ENCODE peak calls at places on chromosomes 11 and 22, in four cellular contexts. M, V, L and W are unnamed samples.

GRCh38 chr11:48063424-48063978 is 83.1 kb downstream of the PTPRJ start:
- DNase-seq in L (no peak), V (peak), M (no peak), W (no peak)

GRCh38 chr11:45757672-45758071 is 47.3 kb upstream of the SLC35C1 start:
- DNase-seq in V (no peak), L (no peak), M (no peak), W (no peak)

GRCh38 chr22:29310863-29311339 is 4.5 kb downstream of the GAS2L1 start:
- DNase-seq in M (peak), V (peak), L (peak), W (peak)

GRCh38 chr22:30453731-30454510 is 17.9 kb downstream of the SEC14L3 start:
- DNase-seq in L (no peak), V (no peak), M (peak), W (no peak)

GRCh38 chr11:112884012-112884767 is 77.0 kb upstream of the NCAM1 start:
- DNase-seq in L (no peak), V (no peak), M (no peak), W (no peak)

GRCh38 chr11:86741489-86742435 is 58.6 kb upstream of the PRSS23 start:
- DNase-seq in M (no peak), V (peak), L (no peak), W (no peak)

GRCh38 chr11:1964348-1964747 is 17.2 kb downstream of the MRPL23 start:
- DNase-seq in L (no peak), M (no peak), V (no peak), W (no peak)

GRCh38 chr22:19879651-19879995 is 24.9 kb upstream of the GNB1L start:
- DNase-seq in L (peak), M (peak), V (no peak), W (peak)

GRCh38 chr11:100151944-100152343 is 535.1 kb upstream of the ARHGAP42 start:
- DNase-seq in L (no peak), M (no peak), V (peak), W (no peak)

GRCh38 chr11:129440028-129440630 is 64.5 kb downstream of the BARX2 start:
- DNase-seq in M (peak), L (no peak), V (no peak), W (no peak)

GRCh38 chr11:119694334-119694733 is 34.7 kb downstream of the NECTIN1 start:
- DNase-seq in L (no peak), V (no peak), M (no peak), W (no peak)
- TF ChIP-seq CTCF in L (no peak), V (no peak), M (peak), W (no peak)

GRCh38 chr22:31637375-31637937 is 24.6 kb downstream of the PISD start:
- DNase-seq in M (peak), L (no peak), V (peak), W (no peak)
- TF ChIP-seq CTCF in M (peak), L (no peak), V (no peak), W (no peak)

DNA sequence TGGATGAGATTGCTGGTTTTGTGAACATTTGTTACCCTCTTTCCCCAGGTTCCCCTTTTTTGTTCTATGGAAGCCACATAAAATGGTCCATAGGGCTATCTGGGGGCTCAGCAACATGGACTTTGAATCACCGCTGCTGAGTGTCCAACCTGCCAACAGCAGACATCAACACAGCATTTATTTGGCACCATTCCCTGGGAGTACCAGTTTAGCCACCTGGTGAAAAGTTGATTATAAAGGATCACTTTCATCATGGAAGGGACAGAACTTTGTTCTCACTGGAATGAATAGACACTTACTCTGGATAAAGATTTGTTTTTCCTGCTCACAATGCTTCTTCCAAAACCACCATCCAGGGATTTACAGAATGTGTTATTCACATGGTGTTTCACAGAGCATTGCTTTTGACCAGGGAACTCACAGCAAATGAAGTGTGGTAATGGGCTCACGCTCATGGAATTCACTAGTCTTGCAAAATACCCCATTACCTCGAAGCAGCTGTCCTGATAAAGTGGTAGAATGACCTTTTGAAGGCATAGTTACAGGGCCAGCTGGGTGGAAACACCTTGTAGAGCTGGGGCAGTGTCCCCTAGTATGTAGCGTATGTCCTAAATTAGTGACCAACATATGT is 43.9 kb downstream of the ADM start:
- DNase-seq in V (peak), L (no peak), M (no peak), W (no peak)
- TF ChIP-seq CTCF in V (no peak), L (no peak), M (no peak), W (no peak)

GRCh38 chr22:22380098-22381030 is 128.2 kb downstream of the ZNF280B start:
- DNase-seq in V (no peak), L (no peak), M (peak), W (no peak)
- TF ChIP-seq CTCF in V (no peak), L (no peak), M (peak), W (no peak)

GRCh38 chr11:26522912-26523610 is 49.0 kb downstream of the MUC15 start:
- DNase-seq in L (no peak), M (peak), V (peak), W (no peak)
- TF ChIP-seq CTCF in L (no peak), M (peak), V (peak), W (no peak)

GRCh38 chr11:75576445-75577049 is 14.5 kb downstream of the SERPINH1 start:
- DNase-seq in M (peak), L (no peak), V (peak), W (no peak)

GRCh38 chr11:75572744-75573143 is 10.7 kb downstream of the SERPINH1 start:
- DNase-seq in V (no peak), M (no peak), L (no peak), W (no peak)

GRCh38 chr11:75577198-75577597 is 15.1 kb downstream of the SERPINH1 start:
- DNase-seq in M (peak), L (no peak), V (peak), W (no peak)

GRCh38 chr11:75576017-75576416 is 14.0 kb downstream of the SERPINH1 start:
- DNase-seq in V (no peak), M (peak), L (no peak), W (no peak)

GRCh38 chr11:75574698-75575265 is 12.7 kb downstream of the SERPINH1 start:
- DNase-seq in L (no peak), M (peak), V (no peak), W (no peak)
- TF ChIP-seq CTCF in L (no peak), M (peak), V (peak), W (no peak)

GRCh38 chr22:48486163-48486957 is 1341.3 kb downstream of the BRD1 start:
- DNase-seq in M (peak), V (no peak), L (peak), W (no peak)

GRCh38 chr22:48489551-48490512 is 1337.8 kb downstream of the BRD1 start:
- DNase-seq in V (no peak), M (peak), L (peak), W (no peak)

GRCh38 chr22:48490513-48491411 is 1336.9 kb downstream of the BRD1 start:
- DNase-seq in V (no peak), L (no peak), M (peak), W (no peak)

GRCh38 chr22:48488611-48489456 is 1338.8 kb downstream of the BRD1 start:
- DNase-seq in L (peak), M (peak), V (no peak), W (no peak)

DNA sequence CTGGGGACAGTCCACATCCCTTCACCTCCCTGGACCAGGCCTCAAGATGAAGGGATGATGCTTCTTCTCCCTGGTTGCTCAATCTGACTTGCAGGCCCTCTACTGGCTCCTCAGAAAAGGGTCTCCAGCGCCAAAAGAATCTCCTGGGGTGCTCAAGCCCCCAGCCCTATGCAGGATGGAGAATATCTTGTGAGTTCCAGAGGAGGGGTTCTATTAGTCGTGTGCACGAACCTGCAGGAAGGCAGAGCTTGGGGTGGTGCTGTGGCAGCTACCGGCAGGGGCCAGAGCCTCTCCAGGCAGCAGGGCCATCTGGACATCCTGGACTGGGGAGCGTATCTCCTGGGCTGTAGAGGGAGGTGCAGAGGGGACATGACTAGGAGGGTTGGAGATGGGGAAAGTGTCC is 1339.5 kb downstream of the BRD1 start:
- DNase-seq in M (no peak), V (no peak), L (peak), W (no peak)
- TF ChIP-seq CTCF in M (peak), V (no peak), L (no peak), W (no peak)

DNA sequence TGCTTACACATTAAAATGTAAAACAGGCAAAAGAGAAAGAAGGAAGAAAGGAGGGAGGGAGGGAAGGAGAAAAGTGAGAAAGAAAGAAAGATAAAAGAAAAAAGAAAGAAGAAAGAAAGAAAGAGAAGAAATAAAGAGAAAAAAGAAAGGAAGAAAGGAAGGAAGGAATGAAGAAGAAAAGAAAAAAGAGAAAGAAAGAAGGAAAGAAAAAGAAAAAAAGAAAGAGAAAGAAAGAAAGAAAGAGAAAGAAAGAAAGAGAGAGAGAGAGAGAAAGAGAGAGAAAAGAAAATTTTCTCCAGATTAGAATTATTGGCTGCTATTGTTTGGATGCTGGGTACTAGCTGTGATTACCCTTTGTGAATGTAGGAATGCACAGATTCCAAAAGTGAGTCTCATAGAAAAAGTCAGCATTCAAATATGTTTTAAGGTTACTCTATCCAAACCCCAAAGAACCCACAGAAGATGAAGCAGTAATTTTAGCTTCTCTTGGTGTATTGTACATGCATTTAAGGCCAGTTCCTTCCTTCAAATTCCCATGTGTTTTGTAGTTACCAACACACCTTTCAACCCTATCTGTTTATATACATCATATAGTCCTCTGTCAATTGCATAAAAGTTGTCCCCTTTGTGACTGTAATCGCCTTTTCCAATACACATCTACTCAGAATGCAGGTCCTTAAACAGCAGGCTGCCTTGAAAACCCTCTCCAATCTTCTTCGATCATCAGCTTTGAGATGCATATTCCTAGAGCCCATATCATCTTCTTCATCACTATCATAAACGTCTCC is 789 bp upstream of the FAM111A start:
- DNase-seq in V (peak), L (no peak), M (no peak), W (no peak)
- TF ChIP-seq CTCF in V (no peak), L (no peak), M (no peak), W (no peak)

DNA sequence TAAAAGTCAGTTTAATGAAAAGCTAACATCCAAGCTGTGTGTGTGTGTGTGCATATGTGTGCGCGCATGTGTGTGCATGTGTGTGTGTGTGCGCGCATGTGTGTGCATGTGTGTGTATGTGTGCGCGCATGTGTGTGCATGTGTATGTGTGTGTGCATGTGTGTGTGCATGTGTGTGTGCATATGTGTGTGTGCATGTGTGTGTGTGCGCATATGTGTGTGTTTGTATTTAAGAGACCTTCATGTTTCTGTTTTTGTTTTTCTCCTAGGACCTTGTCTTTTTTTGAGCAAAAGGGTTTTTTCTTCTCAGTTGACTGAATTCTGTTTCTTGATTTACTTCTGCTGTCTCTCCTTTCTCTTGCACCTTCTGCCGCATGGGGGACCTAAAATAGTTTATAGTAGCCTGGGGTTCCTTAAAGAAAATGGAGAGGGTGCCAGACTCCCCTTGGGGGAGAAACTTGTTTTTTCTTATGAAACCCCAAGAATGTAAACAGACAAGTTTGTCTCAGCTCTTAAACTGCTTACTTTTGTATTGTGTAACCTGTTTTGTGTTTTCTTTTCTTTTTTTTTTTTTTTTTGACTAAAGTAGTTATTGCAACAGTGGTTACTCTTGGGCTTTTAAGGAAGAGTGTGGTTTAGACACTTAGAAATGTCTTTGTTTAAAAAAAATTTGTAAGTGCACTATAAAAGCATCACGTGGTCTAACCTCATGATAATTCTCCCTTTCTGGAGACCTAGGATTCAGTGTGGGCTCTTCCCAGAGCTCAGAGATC is 53.0 kb downstream of the OSBPL5 start:
- DNase-seq in M (no peak), L (no peak), V (peak), W (no peak)
- TF ChIP-seq CTCF in M (no peak), L (no peak), V (no peak), W (no peak)

DNA sequence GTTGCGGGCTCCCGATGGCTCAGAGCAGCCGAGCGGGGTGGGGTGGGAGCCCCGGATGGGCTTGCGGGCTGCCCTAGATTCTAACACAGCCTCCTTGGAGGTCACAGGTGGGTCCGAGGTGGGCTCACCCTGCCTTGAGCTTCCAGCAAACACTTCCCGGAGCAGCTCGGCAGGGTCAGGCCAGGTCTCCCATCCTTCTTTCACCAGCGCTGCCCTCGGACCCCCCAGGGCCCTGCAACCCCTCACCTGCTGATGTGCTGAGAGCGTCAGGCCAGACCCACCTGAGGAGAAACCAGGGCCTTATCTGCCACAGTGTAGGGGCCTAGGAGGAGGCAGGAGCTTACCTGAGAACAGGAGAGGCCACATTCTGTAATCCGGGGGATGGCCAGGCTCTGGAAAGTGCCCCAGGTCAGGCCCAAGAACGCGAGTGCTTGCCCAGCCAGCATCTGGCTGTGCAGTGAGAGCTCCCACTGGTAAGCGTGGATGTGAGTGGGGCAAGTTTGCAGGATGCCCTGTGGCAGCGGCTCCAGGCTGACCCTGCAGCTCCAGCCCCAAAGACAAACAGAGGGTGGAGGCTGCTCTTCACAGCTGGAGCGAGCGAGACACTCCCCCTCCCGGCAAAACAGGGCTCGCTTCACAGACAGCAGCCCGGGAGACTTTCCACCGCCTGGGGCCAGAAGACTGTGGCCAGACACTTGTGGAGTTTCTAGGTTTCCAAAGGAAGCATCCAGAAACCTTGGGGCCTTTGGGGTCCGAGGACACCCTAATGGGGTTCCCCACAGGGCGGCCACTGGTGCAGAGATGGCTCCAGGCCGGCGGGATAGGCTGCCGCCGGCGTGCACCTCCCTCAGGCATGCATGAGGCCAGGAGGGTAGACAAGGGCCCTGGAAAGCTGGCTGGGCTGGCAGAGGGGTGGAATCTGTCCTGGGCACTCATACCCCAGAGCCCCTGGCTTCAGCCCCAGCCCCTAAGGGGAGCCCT is at the start of gene IL17REL:
- DNase-seq in M (peak), V (no peak), L (no peak), W (no peak)
- TF ChIP-seq CTCF in M (peak), V (peak), L (no peak), W (no peak)